ENCODE peak calls at places on chromosome 5, in eight cellular contexts. One of them, this sample, is unnamed.

GRCh38 chr5:907366-907765 is 14.7 kb downstream of the TRIP13 start:
- DNase-seq in midbrain: no peak
- DNase-seq in T-helper 2 cell: no peak
- DNase-seq in CD8-positive, alpha-beta T cell: no peak
- DNase-seq in Peyer's patch: no peak
- DNase-seq in AG08396: no peak
- DNase-seq in fibroblast of gingiva: no peak
- DNase-seq in hepatic stellate cell: no peak
- DNase-seq in this sample: no peak

GRCh38 chr5:54956922-54957321 is 28.5 kb downstream of the ESM1 start:
- DNase-seq in CD8-positive, alpha-beta T cell: no peak
- DNase-seq in fibroblast of gingiva: no peak
- DNase-seq in hepatic stellate cell: no peak
- DNase-seq in T-helper 2 cell: no peak
- DNase-seq in midbrain: no peak
- DNase-seq in Peyer's patch: no peak
- DNase-seq in AG08396: no peak
- DNase-seq in this sample: no peak

GRCh38 chr5:149837680-149838269 is 106.8 kb downstream of the PDE6A start:
- DNase-seq in midbrain: peak
- DNase-seq in CD8-positive, alpha-beta T cell: no peak
- DNase-seq in AG08396: peak
- DNase-seq in T-helper 2 cell: no peak
- DNase-seq in Peyer's patch: peak
- DNase-seq in hepatic stellate cell: peak
- DNase-seq in fibroblast of gingiva: peak
- DNase-seq in this sample: peak

GRCh38 chr5:118862596-118862995 is 125.8 kb downstream of the DTWD2 start:
- DNase-seq in AG08396: no peak
- DNase-seq in CD8-positive, alpha-beta T cell: no peak
- DNase-seq in hepatic stellate cell: no peak
- DNase-seq in Peyer's patch: no peak
- DNase-seq in fibroblast of gingiva: no peak
- DNase-seq in T-helper 2 cell: no peak
- DNase-seq in midbrain: no peak
- DNase-seq in this sample: peak

GRCh38 chr5:142461028-142461427 is 136.2 kb upstream of the SPRY4 start:
- DNase-seq in midbrain: no peak
- DNase-seq in hepatic stellate cell: no peak
- DNase-seq in Peyer's patch: no peak
- DNase-seq in T-helper 2 cell: no peak
- DNase-seq in AG08396: no peak
- DNase-seq in CD8-positive, alpha-beta T cell: no peak
- DNase-seq in fibroblast of gingiva: no peak
- DNase-seq in this sample: no peak

GRCh38 chr5:41420509-41421067 is 89.8 kb downstream of the PLCXD3 start:
- DNase-seq in T-helper 2 cell: no peak
- DNase-seq in midbrain: no peak
- DNase-seq in fibroblast of gingiva: no peak
- DNase-seq in Peyer's patch: no peak
- DNase-seq in CD8-positive, alpha-beta T cell: no peak
- DNase-seq in AG08396: no peak
- DNase-seq in hepatic stellate cell: no peak
- DNase-seq in this sample: no peak

GRCh38 chr5:65722575-65723424 is 795 bp downstream of the NLN start:
- DNase-seq in T-helper 2 cell: no peak
- DNase-seq in hepatic stellate cell: peak
- DNase-seq in Peyer's patch: no peak
- DNase-seq in AG08396: peak
- DNase-seq in midbrain: peak
- DNase-seq in fibroblast of gingiva: peak
- DNase-seq in CD8-positive, alpha-beta T cell: no peak
- DNase-seq in this sample: peak

GRCh38 chr5:120073722-120074121 is 390.4 kb upstream of the PRR16 start:
- DNase-seq in fibroblast of gingiva: no peak
- DNase-seq in Peyer's patch: no peak
- DNase-seq in AG08396: no peak
- DNase-seq in T-helper 2 cell: no peak
- DNase-seq in midbrain: no peak
- DNase-seq in CD8-positive, alpha-beta T cell: no peak
- DNase-seq in hepatic stellate cell: no peak
- DNase-seq in this sample: no peak

GRCh38 chr5:16726538-16726946 is 109.7 kb upstream of the RETREG1 start:
- DNase-seq in hepatic stellate cell: no peak
- DNase-seq in midbrain: no peak
- DNase-seq in AG08396: no peak
- DNase-seq in fibroblast of gingiva: no peak
- DNase-seq in Peyer's patch: no peak
- DNase-seq in T-helper 2 cell: no peak
- DNase-seq in CD8-positive, alpha-beta T cell: no peak
- DNase-seq in this sample: no peak

GRCh38 chr5:157172408-157172807 is 6.3 kb upstream of the GARIN3 start:
- DNase-seq in Peyer's patch: no peak
- DNase-seq in AG08396: no peak
- DNase-seq in CD8-positive, alpha-beta T cell: no peak
- DNase-seq in midbrain: no peak
- DNase-seq in T-helper 2 cell: peak
- DNase-seq in hepatic stellate cell: no peak
- DNase-seq in fibroblast of gingiva: no peak
- DNase-seq in this sample: no peak

This sample was measured in stromal cell of bone marrow.